ENCODE peak calls at places on chromosomes 7 and 10, in eight cellular contexts. O, C, X, Q, D, M, I and W are unnamed samples.

GRCh38 chr7:92949748-92950147 is 113.4 kb upstream of the CDK6 start:
- DNase-seq in O (no peak), C (no peak), X (no peak), Q (peak), D (no peak), M (no peak), I (no peak), W (no peak)

GRCh38 chr7:117619690-117620089 is 139.9 kb downstream of the CFTR start:
- DNase-seq in O (no peak), C (no peak), X (no peak), Q (no peak), D (no peak), M (no peak), I (no peak), W (no peak)

GRCh38 chr7:99855236-99855635 is 21.6 kb downstream of the OR2AE1 start:
- DNase-seq in O (no peak), C (no peak), X (no peak), Q (no peak), D (no peak), M (no peak), I (no peak), W (no peak)

GRCh38 chr10:99667108-99667751 is 7.9 kb downstream of the ENTPD7 start:
- DNase-seq in O (no peak), C (peak), X (no peak), Q (no peak), D (no peak), M (no peak), I (peak), W (no peak)

GRCh38 chr7:137096607-137097006 is 228.2 kb downstream of the CHRM2 start:
- DNase-seq in O (no peak), C (no peak), X (no peak), Q (no peak), D (no peak), M (no peak), I (no peak), W (no peak)

GRCh38 chr7:96723622-96724021 is 14.0 kb upstream of the SEM1 start:
- DNase-seq in O (peak), C (no peak), X (no peak), Q (no peak), D (no peak), M (no peak), I (no peak), W (no peak)

GRCh38 chr7:144414815-144415214 is 11.3 kb upstream of the NOBOX start:
- DNase-seq in O (no peak), C (no peak), X (no peak), Q (no peak), D (no peak), M (no peak), I (no peak), W (no peak)

GRCh38 chr10:124763267-124763666 is 19.1 kb upstream of the FAM53B start:
- DNase-seq in O (no peak), C (no peak), X (no peak), Q (no peak), D (no peak), M (no peak), I (no peak), W (no peak)

GRCh38 chr7:44291066-44291732 is 34.2 kb downstream of the CAMK2B start:
- DNase-seq in O (no peak), C (no peak), X (no peak), Q (peak), D (peak), M (peak), I (peak), W (no peak)

GRCh38 chr7:20858913-20859312 is 72.2 kb upstream of the SP8 start:
- DNase-seq in O (no peak), C (no peak), X (no peak), Q (no peak), D (no peak), M (no peak), I (no peak), W (no peak)

GRCh38 chr10:43401627-43402026 is 7.4 kb downstream of the HNRNPF start:
- DNase-seq in O (peak), C (no peak), X (no peak), Q (no peak), D (no peak), M (no peak), I (no peak), W (no peak)

GRCh38 chr7:28378574-28379149 is 33.7 kb upstream of the CREB5 start:
- DNase-seq in O (no peak), C (no peak), X (no peak), Q (no peak), D (no peak), M (no peak), I (no peak), W (no peak)

GRCh38 chr7:6256709-6257535 is 15.5 kb downstream of the CYTH3 start:
- DNase-seq in O (no peak), C (no peak), X (no peak), Q (peak), D (no peak), M (no peak), I (no peak), W (no peak)

GRCh38 chr10:7697304-7697822 is 5.8 kb upstream of the ITIH2 start:
- DNase-seq in O (no peak), C (no peak), X (no peak), Q (no peak), D (no peak), M (no peak), I (no peak), W (no peak)

GRCh38 chr10:104368406-104368805 is 14.8 kb downstream of the CFAP58 start:
- DNase-seq in O (no peak), C (no peak), X (no peak), Q (no peak), D (no peak), M (no peak), I (no peak), W (no peak)

GRCh38 chr10:34698248-34698831 is 116.8 kb downstream of the PARD3 start:
- DNase-seq in O (no peak), C (no peak), X (no peak), Q (no peak), D (no peak), M (no peak), I (no peak), W (no peak)

GRCh38 chr7:30977896-30978564 is 14.3 kb downstream of the GHRHR start:
- DNase-seq in O (peak), C (peak), X (peak), Q (peak), D (no peak), M (peak), I (peak), W (no peak)

GRCh38 chr7:38840736-38841460 is 68.1 kb downstream of the VPS41 start:
- DNase-seq in O (no peak), C (no peak), X (no peak), Q (no peak), D (no peak), M (no peak), I (no peak), W (no peak)

GRCh38 chr10:85238676-85239075 is 910.3 kb downstream of the CCSER2 start:
- DNase-seq in O (no peak), C (no peak), X (no peak), Q (no peak), D (peak), M (no peak), I (no peak), W (no peak)

GRCh38 chr7:44213206-44213871 is 12.6 kb downstream of the YKT6 start:
- DNase-seq in O (no peak), C (no peak), X (no peak), Q (no peak), D (peak), M (no peak), I (no peak), W (no peak)

GRCh38 chr7:95303501-95303900 is 20.8 kb downstream of the PON1 start:
- DNase-seq in O (no peak), C (no peak), X (no peak), Q (no peak), D (no peak), M (no peak), I (no peak), W (no peak)

GRCh38 chr7:33639552-33640197 is 265.7 kb upstream of the BMPER start:
- DNase-seq in O (no peak), C (no peak), X (no peak), Q (no peak), D (no peak), M (no peak), I (no peak), W (no peak)

GRCh38 chr10:72107325-72108003 is 19.1 kb upstream of the SPOCK2 start:
- DNase-seq in O (no peak), C (no peak), X (no peak), Q (no peak), D (no peak), M (no peak), I (no peak), W (no peak)

GRCh38 chr7:150755473-150756099 is 18.4 kb downstream of the GIMAP5 start:
- DNase-seq in O (no peak), C (no peak), X (no peak), Q (no peak), D (no peak), M (no peak), I (no peak), W (no peak)

GRCh38 chr7:44568771-44569560 is 4.7 kb downstream of the DDX56 start:
- DNase-seq in O (no peak), C (no peak), X (no peak), Q (no peak), D (peak), M (no peak), I (no peak), W (no peak)

GRCh38 chr10:133385214-133385613 is 6.2 kb downstream of the PAOX start:
- DNase-seq in O (no peak), C (no peak), X (no peak), Q (no peak), D (no peak), M (no peak), I (no peak), W (no peak)

GRCh38 chr7:99380032-99380822 is 5.7 kb downstream of the ARPC1B start:
- DNase-seq in O (peak), C (no peak), X (no peak), Q (peak), D (no peak), M (no peak), I (no peak), W (no peak)

DNA sequence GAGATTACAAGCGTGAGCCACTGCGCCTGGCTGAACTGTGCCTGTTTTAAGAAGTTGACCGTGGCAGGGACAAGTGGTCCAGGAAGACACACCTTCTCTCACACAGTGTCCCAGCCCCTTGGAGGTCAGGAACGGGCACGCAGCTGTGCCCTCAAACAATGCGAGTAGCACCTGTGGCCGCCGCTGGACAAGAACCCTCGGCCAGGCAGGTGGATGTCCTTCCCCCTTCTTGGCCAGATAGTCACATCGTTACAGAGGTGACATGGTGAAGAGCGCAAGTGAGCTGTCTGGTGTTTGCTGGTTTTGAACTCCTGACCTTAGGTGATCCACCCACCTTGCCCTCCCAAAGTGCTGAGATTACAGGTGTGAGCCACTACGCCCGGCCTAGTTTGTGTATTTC is 8.8 kb downstream of the ZFAND2A start:
- DNase-seq in O (no peak), C (no peak), X (no peak), Q (no peak), D (no peak), M (no peak), I (no peak), W (no peak)
- TF ChIP-seq POLR2AphosphoS5 in O (no peak), C (no peak), X (no peak), Q (no peak), D (no peak), M (no peak), I (no peak), W (no peak)

GRCh38 chr7:128110641-128111365 is 79.6 kb upstream of the LRRC4 start:
- DNase-seq in O (no peak), C (no peak), X (no peak), Q (no peak), D (no peak), M (no peak), I (no peak), W (no peak)

GRCh38 chr7:128106840-128107239 is 75.6 kb upstream of the LRRC4 start:
- DNase-seq in O (no peak), C (no peak), X (no peak), Q (no peak), D (no peak), M (no peak), I (no peak), W (no peak)

GRCh38 chr7:128112018-128112780 is 81.0 kb upstream of the LRRC4 start:
- DNase-seq in O (no peak), C (no peak), X (no peak), Q (no peak), D (no peak), M (no peak), I (no peak), W (no peak)

GRCh38 chr7:128108129-128108528 is 76.9 kb upstream of the LRRC4 start:
- DNase-seq in O (no peak), C (no peak), X (no peak), Q (no peak), D (no peak), M (no peak), I (peak), W (no peak)

DNA sequence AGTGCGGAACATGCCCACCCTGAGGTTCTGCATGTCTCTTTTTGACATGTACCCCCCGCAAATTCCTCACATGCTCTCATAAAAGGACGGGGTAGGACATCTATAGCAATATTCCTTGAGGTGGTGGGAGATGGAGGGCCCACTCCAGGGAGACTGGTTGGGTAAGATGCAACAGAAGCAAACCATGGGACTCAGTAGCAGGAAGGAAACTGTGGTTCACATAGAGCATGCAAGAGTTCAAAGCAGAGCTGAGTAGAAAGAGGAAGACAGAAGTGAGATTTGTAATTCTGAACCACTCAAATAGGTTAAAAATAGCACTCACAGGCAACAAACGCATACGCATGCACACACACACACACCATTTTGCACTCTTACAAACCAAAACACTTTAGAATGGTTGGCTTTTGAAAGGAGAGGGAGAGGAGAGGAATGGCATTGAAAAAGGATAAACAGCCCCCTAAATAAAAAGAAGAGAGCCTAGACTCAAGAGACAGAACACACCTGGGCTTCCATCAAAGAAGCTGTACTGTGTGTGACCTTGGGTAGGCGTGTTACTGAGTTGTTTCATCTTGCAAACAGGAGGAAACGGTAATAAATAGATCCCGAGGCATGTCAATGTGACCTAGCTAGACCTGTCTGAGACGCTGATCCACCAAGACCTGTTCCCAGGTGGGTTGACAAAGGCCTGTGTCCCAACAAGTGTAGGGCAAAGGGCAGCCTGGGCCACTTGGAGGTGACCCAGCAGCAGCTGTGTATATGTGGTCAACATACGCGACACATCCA is 77.6 kb upstream of the LRRC4 start:
- DNase-seq in O (no peak), C (no peak), X (no peak), Q (no peak), D (no peak), M (no peak), I (no peak), W (peak)
- H3K4me3 ChIP-seq in O (no peak), C (no peak), X (no peak), Q (no peak), D (no peak), M (no peak), I (no peak), W (no peak)

DNA sequence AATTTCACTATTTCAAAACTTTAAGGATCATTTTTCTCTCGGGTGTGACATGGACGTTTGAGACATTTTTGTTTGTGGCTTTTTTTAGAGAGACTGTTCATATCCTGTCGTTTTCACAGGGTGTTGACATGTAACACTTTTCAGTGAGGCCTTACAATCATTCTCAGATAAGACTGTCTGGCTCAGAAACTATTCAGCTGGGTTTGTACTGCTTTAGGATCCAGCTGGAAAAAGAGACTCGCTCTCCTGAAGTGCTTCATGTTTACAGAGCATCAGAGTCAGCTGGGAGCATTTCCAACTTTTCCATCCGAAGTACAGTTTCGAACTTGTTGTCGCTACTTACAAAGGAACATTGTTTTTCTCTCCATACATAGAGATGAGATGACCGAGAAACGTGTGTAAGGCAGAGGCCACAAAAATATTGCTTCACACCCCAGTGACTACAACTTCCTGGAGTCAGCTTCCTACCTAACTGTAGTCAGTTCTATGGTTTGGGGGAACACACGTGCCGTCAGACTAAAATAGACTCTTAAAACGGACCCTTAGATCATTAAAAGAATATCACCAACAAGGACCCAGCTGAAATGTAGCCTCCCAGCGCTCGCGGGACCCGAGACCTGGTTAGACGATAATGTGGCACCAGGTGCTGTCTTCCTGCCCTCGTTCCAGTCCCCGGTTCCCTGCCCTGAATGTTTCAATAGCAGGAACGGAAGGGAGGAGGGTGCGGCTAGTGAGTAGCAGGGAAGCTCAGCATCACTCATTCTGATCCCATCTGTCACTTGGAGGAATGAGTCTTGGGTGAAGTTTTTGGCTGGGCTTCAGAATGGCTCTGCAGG is 78.0 kb downstream of the MKI67 start:
- DNase-seq in O (no peak), C (no peak), X (no peak), Q (peak), D (no peak), M (no peak), I (no peak), W (no peak)
- TF ChIP-seq POLR2AphosphoS5 in O (no peak), C (no peak), X (no peak), Q (no peak), D (no peak), M (no peak), I (no peak), W (no peak)

DNA sequence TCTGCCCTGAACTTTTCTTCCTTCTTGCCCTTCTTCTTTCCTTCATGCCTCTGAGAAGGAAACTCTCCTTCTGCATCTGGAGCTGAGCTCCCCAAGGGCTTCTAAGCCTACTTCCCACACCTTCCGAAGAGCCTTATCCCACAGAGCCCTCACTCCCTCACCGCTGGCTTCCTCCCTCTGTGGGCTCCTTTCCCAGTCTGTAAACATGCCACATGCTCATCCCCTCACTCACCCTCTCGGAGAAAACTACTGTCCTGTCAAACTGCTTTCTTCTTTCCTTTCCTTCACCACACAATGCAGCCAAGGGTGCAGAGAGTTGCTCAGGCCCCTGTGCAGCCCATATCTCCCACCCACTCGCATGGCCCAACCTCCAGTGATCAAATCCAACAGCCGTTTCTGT is 18.1 kb downstream of the ANKRD16 start:
- DNase-seq in O (no peak), C (no peak), X (no peak), Q (no peak), D (no peak), M (no peak), I (no peak), W (no peak)
- H3K4me3 ChIP-seq in O (no peak), C (no peak), X (no peak), Q (no peak), D (no peak), M (no peak), I (no peak), W (no peak)

DNA sequence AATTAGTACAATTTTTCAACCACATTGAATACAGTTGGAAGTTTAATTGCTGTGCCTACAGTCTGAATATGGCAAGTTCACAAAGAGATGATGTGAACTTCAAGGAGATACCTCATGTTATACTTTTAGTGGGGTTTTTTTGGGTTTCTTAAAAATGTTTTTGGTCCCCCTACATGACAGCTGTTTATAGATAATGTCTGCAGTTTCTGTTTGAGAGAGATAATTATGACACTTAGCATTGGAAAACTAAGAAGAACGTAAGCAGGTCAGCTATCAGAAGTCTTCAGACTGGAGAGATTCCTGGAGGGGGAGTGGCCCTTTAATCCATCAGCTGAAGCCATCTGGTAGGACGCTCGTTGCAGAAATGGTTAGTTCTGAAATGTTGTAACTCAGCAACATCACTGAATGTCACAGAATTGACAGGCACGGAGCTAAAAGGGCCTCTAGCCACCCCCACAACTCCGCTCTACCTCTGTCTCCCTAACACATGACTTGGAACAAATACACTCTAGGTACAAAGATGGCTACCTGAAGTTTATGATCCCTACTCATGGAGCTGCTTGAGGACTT is 29.0 kb downstream of the TIMM23 start:
- DNase-seq in O (no peak), C (no peak), X (no peak), Q (no peak), D (no peak), M (no peak), I (no peak), W (no peak)
- TF ChIP-seq POLR2AphosphoS5 in O (no peak), C (no peak), X (no peak), Q (no peak), D (no peak), M (no peak), I (no peak), W (no peak)

GRCh38 chr7:1243290-1243963 is 10.8 kb downstream of the UNCX start:
- DNase-seq in O (no peak), C (no peak), X (no peak), Q (no peak), D (peak), M (no peak), I (no peak), W (no peak)
- H3K4me3 ChIP-seq in O (peak), C (no peak), X (no peak), Q (no peak), D (no peak), M (no peak), I (no peak), W (no peak)

DNA sequence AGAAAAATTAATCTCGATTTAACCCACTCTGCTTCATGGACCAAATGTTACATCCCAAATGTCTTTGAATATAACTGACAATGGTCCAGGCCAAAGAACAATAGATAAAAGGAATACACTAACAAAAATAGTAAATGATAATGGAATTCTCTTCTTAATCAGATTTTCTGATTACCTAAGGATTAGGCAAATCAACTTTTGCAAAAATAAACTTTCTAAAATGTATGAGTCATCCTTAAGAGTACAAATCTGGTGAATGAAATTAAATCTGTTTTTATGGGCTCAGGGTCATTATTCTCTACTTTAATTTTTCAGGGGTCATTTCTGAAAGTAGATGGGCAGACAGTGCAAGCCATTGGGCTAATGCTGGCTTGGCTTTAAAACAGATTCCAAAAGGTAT is 102.1 kb upstream of the FAM13C start:
- DNase-seq in O (no peak), C (no peak), X (no peak), Q (no peak), D (no peak), M (no peak), I (no peak), W (no peak)
- TF ChIP-seq POLR2AphosphoS5 in O (no peak), C (no peak), X (no peak), Q (no peak), D (no peak), M (no peak), I (no peak), W (no peak)